ENCODE peak calls at places on chromosomes 13 and 19, in six cellular contexts. One of them, this sample, is unnamed.
A peak's percentile ranks its signal among the peaks of the same experiment; 100 is the strongest.

GRCh38 chr13:99056381-99057014 is 78.6 kb upstream of the DOCK9 start:
- DNase-seq in HCT116: no peak
- DNase-seq in H1: no peak
- DNase-seq in HepG2: no peak
- DNase-seq in K562: no peak
- DNase-seq in GM12878: no peak
- DNase-seq in this sample: peak; percentile 15

GRCh38 chr13:28657784-28658538 is 969 bp upstream of the POMP start:
- DNase-seq in HCT116: no peak
- DNase-seq in H1: no peak
- DNase-seq in HepG2: no peak
- DNase-seq in K562: peak; percentile 13
- DNase-seq in GM12878: peak; percentile 51
- DNase-seq in this sample: no peak

GRCh38 chr13:36445278-36445677 is 13.0 kb downstream of the CCNA1 start:
- DNase-seq in HCT116: no peak
- DNase-seq in H1: no peak
- DNase-seq in HepG2: no peak
- DNase-seq in K562: no peak
- DNase-seq in GM12878: no peak
- DNase-seq in this sample: no peak

GRCh38 chr19:51714848-51715247 is 8.9 kb downstream of the HAS1 start:
- DNase-seq in HCT116: no peak
- DNase-seq in H1: no peak
- DNase-seq in HepG2: no peak
- DNase-seq in K562: no peak
- DNase-seq in GM12878: no peak
- DNase-seq in this sample: no peak

GRCh38 chr13:30000373-30000770 is 150.0 kb upstream of the UBL3 start:
- DNase-seq in HCT116: no peak
- DNase-seq in H1: no peak
- DNase-seq in HepG2: no peak
- DNase-seq in K562: no peak
- DNase-seq in GM12878: no peak
- DNase-seq in this sample: no peak

GRCh38 chr19:32877977-32878745 is 8.6 kb upstream of the SLC7A9 start:
- DNase-seq in HCT116: no peak
- DNase-seq in H1: peak; percentile 28
- DNase-seq in HepG2: no peak
- DNase-seq in K562: no peak
- DNase-seq in GM12878: no peak
- DNase-seq in this sample: no peak

GRCh38 chr13:72983085-72983768 is 75.6 kb upstream of the KLF5 start:
- DNase-seq in HCT116: no peak
- DNase-seq in H1: no peak
- DNase-seq in HepG2: peak; percentile 30
- DNase-seq in K562: no peak
- DNase-seq in GM12878: no peak
- DNase-seq in this sample: no peak

GRCh38 chr13:78102121-78102677 is 183.6 kb upstream of the EDNRB start:
- DNase-seq in HCT116: no peak
- DNase-seq in H1: no peak
- DNase-seq in HepG2: no peak
- DNase-seq in K562: no peak
- DNase-seq in GM12878: peak; percentile 5
- DNase-seq in this sample: peak; percentile 14

GRCh38 chr13:44971656-44972595 is 17.3 kb downstream of the NUFIP1 start:
- DNase-seq in HCT116: no peak
- DNase-seq in H1: no peak
- DNase-seq in HepG2: no peak
- DNase-seq in K562: no peak
- DNase-seq in GM12878: no peak
- DNase-seq in this sample: no peak

GRCh38 chr13:99892189-99892588 is 79.4 kb downstream of the ZIC5 start:
- DNase-seq in HCT116: no peak
- DNase-seq in H1: peak; percentile 49
- DNase-seq in HepG2: no peak
- DNase-seq in K562: no peak
- DNase-seq in GM12878: no peak
- DNase-seq in this sample: no peak

GRCh38 chr13:99289674-99290337 is 17.4 kb downstream of the GPR183 start:
- DNase-seq in HCT116: no peak
- DNase-seq in H1: no peak
- DNase-seq in HepG2: no peak
- DNase-seq in K562: no peak
- DNase-seq in GM12878: no peak
- DNase-seq in this sample: no peak

GRCh38 chr19:48530770-48531169 is 19.1 kb upstream of the LMTK3 start:
- DNase-seq in HCT116: no peak
- DNase-seq in H1: no peak
- DNase-seq in HepG2: no peak
- DNase-seq in K562: no peak
- DNase-seq in GM12878: no peak
- DNase-seq in this sample: no peak

GRCh38 chr19:50896591-50897190 is 14.5 kb downstream of the KLK4 start:
- DNase-seq in HCT116: peak; percentile 60
- DNase-seq in H1: no peak
- DNase-seq in HepG2: peak; percentile 26
- DNase-seq in K562: peak; percentile 40
- DNase-seq in GM12878: peak; percentile 100
- DNase-seq in this sample: peak; percentile 67

GRCh38 chr19:10424011-10424637 is 3.8 kb downstream of the PDE4A start:
- DNase-seq in HCT116: no peak
- DNase-seq in H1: peak; percentile 97
- DNase-seq in HepG2: peak; percentile 58
- DNase-seq in K562: peak; percentile 88
- DNase-seq in GM12878: no peak
- DNase-seq in this sample: peak; percentile 89

GRCh38 chr13:32426191-32426980 is 1.5 kb downstream of the N4BP2L1 start:
- DNase-seq in HCT116: no peak
- DNase-seq in H1: no peak
- DNase-seq in HepG2: no peak
- DNase-seq in K562: no peak
- DNase-seq in GM12878: peak; percentile 73
- DNase-seq in this sample: no peak

GRCh38 chr13:49165798-49166752 is 54.1 kb upstream of the MLNR start:
- DNase-seq in HCT116: no peak
- DNase-seq in H1: no peak
- DNase-seq in HepG2: no peak
- DNase-seq in K562: no peak
- DNase-seq in GM12878: no peak
- DNase-seq in this sample: no peak

GRCh38 chr19:13613447-13613846 is 107.2 kb upstream of the CACNA1A start:
- DNase-seq in HCT116: no peak
- DNase-seq in H1: no peak
- DNase-seq in HepG2: no peak
- DNase-seq in K562: no peak
- DNase-seq in GM12878: no peak
- DNase-seq in this sample: no peak

GRCh38 chr19:2495130-2495641 is 19.3 kb downstream of the GADD45B start:
- DNase-seq in HCT116: no peak
- DNase-seq in H1: no peak
- DNase-seq in HepG2: no peak
- DNase-seq in K562: no peak
- DNase-seq in GM12878: no peak
- DNase-seq in this sample: peak; percentile 72

GRCh38 chr13:79405501-79405830 is 589 bp downstream of the RBM26 start:
- DNase-seq in HCT116: no peak
- DNase-seq in H1: no peak
- DNase-seq in HepG2: no peak
- DNase-seq in K562: no peak
- DNase-seq in GM12878: no peak
- DNase-seq in this sample: peak; percentile 19

GRCh38 chr19:10339380-10339960 is at the start of gene ICAM3:
- DNase-seq in HCT116: no peak
- DNase-seq in H1: peak; percentile 64
- DNase-seq in HepG2: no peak
- DNase-seq in K562: no peak
- DNase-seq in GM12878: peak; percentile 43
- DNase-seq in this sample: no peak

GRCh38 chr13:30619731-30620130 is 2.0 kb downstream of the USPL1 start:
- DNase-seq in HCT116: no peak
- DNase-seq in H1: no peak
- DNase-seq in HepG2: peak; percentile 37
- DNase-seq in K562: peak; percentile 6
- DNase-seq in GM12878: no peak
- DNase-seq in this sample: no peak

GRCh38 chr13:106610511-106610910 is 42.6 kb upstream of the ARGLU1 start:
- DNase-seq in HCT116: no peak
- DNase-seq in H1: no peak
- DNase-seq in HepG2: no peak
- DNase-seq in K562: no peak
- DNase-seq in GM12878: no peak
- DNase-seq in this sample: no peak

GRCh38 chr13:100673376-100673830 is 1.2 kb downstream of the TMTC4 start:
- DNase-seq in HCT116: no peak
- DNase-seq in H1: peak; percentile 54
- DNase-seq in HepG2: no peak
- DNase-seq in K562: no peak
- DNase-seq in GM12878: no peak
- DNase-seq in this sample: no peak

GRCh38 chr19:47024502-47024901 is 4.9 kb downstream of the NPAS1 start:
- DNase-seq in HCT116: no peak
- DNase-seq in H1: no peak
- DNase-seq in HepG2: no peak
- DNase-seq in K562: no peak
- DNase-seq in GM12878: no peak
- DNase-seq in this sample: no peak

GRCh38 chr19:47027586-47028371 is 8.1 kb downstream of the NPAS1 start:
- DNase-seq in HCT116: no peak
- DNase-seq in H1: no peak
- DNase-seq in HepG2: no peak
- DNase-seq in K562: no peak
- DNase-seq in GM12878: no peak
- DNase-seq in this sample: no peak

GRCh38 chr19:47026156-47026555 is 6.5 kb downstream of the NPAS1 start:
- DNase-seq in HCT116: no peak
- DNase-seq in H1: no peak
- DNase-seq in HepG2: no peak
- DNase-seq in K562: no peak
- DNase-seq in GM12878: no peak
- DNase-seq in this sample: no peak

GRCh38 chr19:47028372-47028672 is 8.7 kb downstream of the NPAS1 start:
- DNase-seq in HCT116: no peak
- DNase-seq in H1: no peak
- DNase-seq in HepG2: no peak
- DNase-seq in K562: peak; percentile 27
- DNase-seq in GM12878: no peak
- DNase-seq in this sample: no peak

DNA sequence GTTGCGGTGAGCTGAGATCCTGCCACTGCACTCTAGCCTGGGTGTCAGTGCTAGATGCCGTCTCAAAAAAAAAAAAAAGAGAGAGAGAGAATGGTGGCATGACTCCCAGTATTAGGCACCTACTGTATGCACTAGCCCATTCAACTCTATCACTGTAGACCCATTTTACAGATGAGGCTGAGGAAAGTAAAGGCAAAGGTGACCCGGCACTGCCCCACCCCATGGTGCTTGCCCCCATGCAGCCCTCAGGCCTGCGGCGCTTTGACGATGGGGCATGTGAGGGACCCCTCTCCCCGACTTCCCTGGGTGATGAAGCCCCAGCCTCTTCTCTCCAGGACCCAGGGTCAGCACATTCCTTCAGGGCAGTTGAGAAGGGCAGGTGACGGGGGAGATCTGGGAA is 7.3 kb downstream of the NPAS1 start:
- DNase-seq in HCT116: no peak
- DNase-seq in H1: no peak
- DNase-seq in HepG2: no peak
- DNase-seq in K562: no peak
- DNase-seq in GM12878: no peak
- DNase-seq in this sample: no peak
- TF ChIP-seq CEBPB in HCT116: no peak
- TF ChIP-seq CEBPB in H1: no peak
- TF ChIP-seq CEBPB in HepG2: no peak
- TF ChIP-seq CEBPB in K562: no peak
- TF ChIP-seq CEBPB in GM12878: no peak
- TF ChIP-seq CEBPB in this sample: no peak

GRCh38 chr13:76719955-76720354 is 166.2 kb downstream of the KCTD12 start:
- DNase-seq in HCT116: no peak
- DNase-seq in H1: no peak
- DNase-seq in HepG2: no peak
- DNase-seq in K562: no peak
- DNase-seq in GM12878: no peak
- DNase-seq in this sample: no peak

GRCh38 chr13:76720416-76720815 is 165.8 kb downstream of the KCTD12 start:
- DNase-seq in HCT116: no peak
- DNase-seq in H1: no peak
- DNase-seq in HepG2: no peak
- DNase-seq in K562: no peak
- DNase-seq in GM12878: no peak
- DNase-seq in this sample: no peak

GRCh38 chr13:76715043-76715442 is 171.2 kb downstream of the KCTD12 start:
- DNase-seq in HCT116: no peak
- DNase-seq in H1: no peak
- DNase-seq in HepG2: no peak
- DNase-seq in K562: no peak
- DNase-seq in GM12878: no peak
- DNase-seq in this sample: no peak

GRCh38 chr13:76715621-76716020 is 170.6 kb downstream of the KCTD12 start:
- DNase-seq in HCT116: no peak
- DNase-seq in H1: no peak
- DNase-seq in HepG2: no peak
- DNase-seq in K562: no peak
- DNase-seq in GM12878: no peak
- DNase-seq in this sample: no peak

GRCh38 chr13:76717092-76717491 is 169.1 kb downstream of the KCTD12 start:
- DNase-seq in HCT116: no peak
- DNase-seq in H1: no peak
- DNase-seq in HepG2: no peak
- DNase-seq in K562: peak; percentile 2
- DNase-seq in GM12878: no peak
- DNase-seq in this sample: no peak
- TF ChIP-seq MAX in HCT116: no peak
- TF ChIP-seq MAX in H1: no peak
- TF ChIP-seq MAX in HepG2: no peak
- TF ChIP-seq MAX in K562: no peak
- TF ChIP-seq MAX in GM12878: no peak
- TF ChIP-seq MAX in this sample: no peak

GRCh38 chr19:16915135-16915534 is 26.3 kb downstream of the F2RL3 start:
- DNase-seq in HCT116: no peak
- DNase-seq in H1: no peak
- DNase-seq in HepG2: no peak
- DNase-seq in K562: no peak
- DNase-seq in GM12878: no peak
- DNase-seq in this sample: no peak
- TF ChIP-seq CEBPB in HCT116: no peak
- TF ChIP-seq CEBPB in H1: no peak
- TF ChIP-seq CEBPB in HepG2: no peak
- TF ChIP-seq CEBPB in K562: no peak
- TF ChIP-seq CEBPB in GM12878: no peak
- TF ChIP-seq CEBPB in this sample: no peak

DNA sequence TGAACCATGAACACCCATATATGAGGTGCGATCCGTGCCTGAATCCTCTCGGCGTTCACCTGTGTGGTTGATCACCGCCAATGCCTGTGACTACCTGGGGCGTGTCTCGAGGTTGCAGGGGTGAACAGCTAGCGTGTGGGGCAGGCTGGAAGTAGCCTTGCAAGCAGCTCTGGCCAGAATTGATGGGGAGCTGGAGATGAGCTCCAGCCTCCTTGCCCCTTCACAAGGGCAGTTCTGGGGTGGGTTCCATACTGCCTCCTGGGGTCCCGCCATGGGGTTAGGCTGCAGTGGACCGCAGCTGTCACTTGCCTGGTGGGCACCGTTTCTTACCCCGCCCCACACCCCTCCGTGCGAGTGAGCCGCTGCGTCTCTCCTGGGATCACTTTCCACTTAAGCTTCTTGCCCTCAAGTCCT is 154.5 kb upstream of the SOX1 start:
- DNase-seq in HCT116: no peak
- DNase-seq in H1: peak; percentile 16
- DNase-seq in HepG2: no peak
- DNase-seq in K562: no peak
- DNase-seq in GM12878: no peak
- DNase-seq in this sample: no peak
- TF ChIP-seq MAX in HCT116: no peak
- TF ChIP-seq MAX in H1: no peak
- TF ChIP-seq MAX in HepG2: no peak
- TF ChIP-seq MAX in K562: no peak
- TF ChIP-seq MAX in GM12878: no peak
- TF ChIP-seq MAX in this sample: no peak

This sample was measured in A549.